ENCODE peak calls at places on chromosomes 6 and 20, in six cellular contexts. M is CD4-positive, alpha-beta memory T cell; N is left ventricle myocardium inferior; D is hepatocyte; P is aorta; H is PC-3. W is an unnamed sample.

GRCh38 chr20:2446845-2447244 is 23.7 kb downstream of the SNRPB start:
- DNase-seq in M (no peak), D (no peak), H (no peak), N (no peak), P (no peak), W (no peak)

GRCh38 chr6:47134476-47135189 is 92.5 kb upstream of the ADGRF1 start:
- DNase-seq in H (peak; percentile 99), M (no peak), P (no peak), N (no peak), D (peak; percentile 68), W (no peak)

GRCh38 chr6:151763303-151763702 is 44.2 kb upstream of the ESR1 start:
- DNase-seq in P (no peak), M (no peak), N (no peak), D (no peak), H (peak; percentile 69), W (no peak)

GRCh38 chr20:34938466-34939163 is 17.0 kb downstream of the GSS start:
- DNase-seq in N (peak; percentile 74), D (no peak), H (no peak), P (peak; percentile 83), M (no peak), W (no peak)

GRCh38 chr6:102517506-102517905 is 1124.0 kb downstream of the GRIK2 start:
- DNase-seq in D (no peak), P (no peak), H (no peak), M (no peak), N (no peak), W (no peak)

GRCh38 chr6:156925718-156926607 is 148.8 kb downstream of the ARID1B start:
- DNase-seq in M (no peak), P (no peak), N (no peak), H (no peak), D (no peak), W (no peak)

GRCh38 chr6:28597217-28597835 is 71.6 kb downstream of the GPX5 start:
- DNase-seq in D (peak; percentile 58), N (no peak), H (peak; percentile 60), M (no peak), P (no peak), W (no peak)

GRCh38 chr20:16714242-16714641 is 15.6 kb upstream of the SNRPB2 start:
- DNase-seq in M (no peak), H (no peak), D (no peak), P (no peak), N (no peak), W (no peak)

GRCh38 chr6:139784222-139784769 is 409.8 kb upstream of the CITED2 start:
- DNase-seq in D (no peak), H (no peak), N (no peak), M (no peak), P (no peak), W (no peak)

GRCh38 chr6:135141728-135142127 is 39.4 kb upstream of the MYB start:
- DNase-seq in M (no peak), D (no peak), N (no peak), P (no peak), H (no peak), W (no peak)

GRCh38 chr20:44909872-44910689 is at the start of gene PABPC1L:
- DNase-seq in P (peak; percentile 63), D (peak; percentile 87), N (peak; percentile 57), M (peak; percentile 74), H (peak; percentile 79), W (peak; percentile 59)

GRCh38 chr6:131954775-131955107 is 3.6 kb upstream of the CCN2 start:
- DNase-seq in M (no peak), H (peak; percentile 86), N (peak; percentile 26), D (peak; percentile 84), P (peak; percentile 65), W (peak; percentile 35)

GRCh38 chr6:3036861-3037469 is 31.3 kb upstream of the RIPK1 start:
- DNase-seq in D (no peak), P (no peak), M (no peak), N (no peak), H (no peak), W (no peak)

GRCh38 chr6:117432273-117432672 is 6.5 kb upstream of the ROS1 start:
- DNase-seq in N (no peak), H (no peak), D (no peak), M (no peak), P (no peak), W (no peak)

GRCh38 chr6:110566346-110567125 is 90.1 kb upstream of the SLC22A16 start:
- DNase-seq in N (peak; percentile 35), D (peak; percentile 43), M (no peak), P (no peak), H (no peak), W (no peak)

GRCh38 chr6:167116109-167116837 is 6.6 kb upstream of the CCR6 start:
- DNase-seq in D (peak; percentile 52), M (no peak), N (no peak), H (no peak), P (no peak), W (no peak)

GRCh38 chr6:31128093-31128676 is 7.9 kb upstream of the CDSN start:
- DNase-seq in N (peak; percentile 51), H (peak; percentile 85), M (peak; percentile 66), P (no peak), D (peak; percentile 81), W (no peak)

GRCh38 chr6:120569689-120570088 is 764.6 kb downstream of the TBC1D32 start:
- DNase-seq in M (no peak), N (no peak), P (no peak), H (no peak), D (no peak), W (no peak)

GRCh38 chr6:82843291-82843885 is 222.3 kb downstream of the UBE3D start:
- DNase-seq in M (no peak), H (no peak), D (no peak), N (no peak), P (no peak), W (no peak)

GRCh38 chr20:3889489-3890409 is 562 bp downstream of the PANK2 start:
- DNase-seq in M (peak; percentile 23), D (peak; percentile 46), N (peak; percentile 37), H (peak; percentile 27), P (peak; percentile 67), W (peak; percentile 30)

GRCh38 chr6:87922947-87923330 is 124.7 kb upstream of the SPACA1 start:
- DNase-seq in D (no peak), N (no peak), P (no peak), M (no peak), H (no peak), W (no peak)

GRCh38 chr6:107793193-107793592 is 30.9 kb downstream of the SCML4 start:
- DNase-seq in H (no peak), D (no peak), M (no peak), P (no peak), N (no peak), W (no peak)

GRCh38 chr20:41969656-41970055 is 351.5 kb upstream of the CHD6 start:
- DNase-seq in N (no peak), M (no peak), D (no peak), H (no peak), P (no peak), W (peak; percentile 47)

GRCh38 chr20:22757424-22758189 is 173.2 kb upstream of the FOXA2 start:
- DNase-seq in M (no peak), D (no peak), H (no peak), P (no peak), N (no peak), W (no peak)

GRCh38 chr6:35299674-35300073 is 2.1 kb downstream of the DEF6 start:
- DNase-seq in M (no peak), D (no peak), H (no peak), P (peak; percentile 71), N (peak; percentile 39), W (no peak)

GRCh38 chr6:163392533-163392932 is 22.0 kb upstream of the QKI start:
- DNase-seq in P (no peak), M (no peak), N (no peak), H (peak; percentile 81), D (peak; percentile 55), W (peak; percentile 63)
- H3K27ac ChIP-seq in P (no peak overlapping the region), M (no peak overlapping the region), N (peak overlapping the region; percentile 55), H (peak overlapping the region; percentile 81), D (no peak overlapping the region), W (no peak overlapping the region)

GRCh38 chr20:46150982-46151381 is 32.9 kb downstream of the CD40 start:
- DNase-seq in H (no peak), N (no peak), D (no peak), P (no peak), M (no peak), W (no peak)
- H3K4me1 ChIP-seq in H (no peaks in the 10 kb centered on the region), N (no peaks in the 10 kb centered on the region), D (no peaks in the 10 kb centered on the region), P (no peaks in the 10 kb centered on the region), M (no peaks in the 10 kb centered on the region), W (no peaks in the 10 kb centered on the region)

DNA sequence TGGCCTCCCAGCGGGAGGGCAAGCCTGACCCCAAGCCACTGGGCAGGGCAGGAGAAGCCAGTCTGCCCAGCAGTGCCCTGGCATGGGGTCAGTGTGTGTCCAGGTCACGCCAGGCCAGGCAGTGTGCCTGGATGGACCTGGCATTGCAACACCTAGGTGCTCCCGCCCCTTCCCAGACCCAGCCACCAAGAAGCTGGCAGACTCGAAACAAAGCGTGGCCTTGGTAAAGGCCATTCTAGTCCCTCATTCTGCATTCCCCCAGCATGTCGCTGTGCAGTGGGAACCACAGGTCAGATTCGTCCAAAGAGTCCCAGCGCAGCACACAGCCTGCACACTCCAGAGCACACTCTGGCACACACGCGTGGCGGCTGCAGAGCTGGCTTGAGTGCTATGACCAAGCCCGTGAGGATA is 19.3 kb upstream of the APMAP start:
- DNase-seq in M (no peak), N (no peak), D (no peak), P (no peak), H (no peak), W (no peak)
- H3K36me3 ChIP-seq in M (peaks cover 68% of the 10 kb centered on the region), N (peaks cover 98% of the 10 kb centered on the region), D (no peaks in the 10 kb centered on the region), P (peaks cover 6% of the 10 kb centered on the region), H (no peaks in the 10 kb centered on the region), W (no peaks in the 10 kb centered on the region)

GRCh38 chr20:62366370-62367135 is 559 bp downstream of the LAMA5 start:
- DNase-seq in D (peak; percentile 83), P (peak; percentile 56), N (peak; percentile 47), M (no peak), H (peak; percentile 71), W (peak; percentile 34)

GRCh38 chr20:62365814-62366369 is 1.2 kb downstream of the LAMA5 start:
- DNase-seq in D (peak; percentile 84), M (no peak), P (peak; percentile 66), H (peak; percentile 91), N (peak; percentile 42), W (peak; percentile 51)

GRCh38 chr20:62362991-62363919 is 3.9 kb downstream of the LAMA5 start:
- DNase-seq in D (peak; percentile 66), P (peak; percentile 44), H (peak; percentile 28), M (no peak), N (peak; percentile 27), W (no peak)

GRCh38 chr20:62363920-62364851 is 2.9 kb downstream of the LAMA5 start:
- DNase-seq in N (peak; percentile 51), D (peak; percentile 59), H (no peak), P (peak; percentile 58), M (no peak), W (peak; percentile 38)

DNA sequence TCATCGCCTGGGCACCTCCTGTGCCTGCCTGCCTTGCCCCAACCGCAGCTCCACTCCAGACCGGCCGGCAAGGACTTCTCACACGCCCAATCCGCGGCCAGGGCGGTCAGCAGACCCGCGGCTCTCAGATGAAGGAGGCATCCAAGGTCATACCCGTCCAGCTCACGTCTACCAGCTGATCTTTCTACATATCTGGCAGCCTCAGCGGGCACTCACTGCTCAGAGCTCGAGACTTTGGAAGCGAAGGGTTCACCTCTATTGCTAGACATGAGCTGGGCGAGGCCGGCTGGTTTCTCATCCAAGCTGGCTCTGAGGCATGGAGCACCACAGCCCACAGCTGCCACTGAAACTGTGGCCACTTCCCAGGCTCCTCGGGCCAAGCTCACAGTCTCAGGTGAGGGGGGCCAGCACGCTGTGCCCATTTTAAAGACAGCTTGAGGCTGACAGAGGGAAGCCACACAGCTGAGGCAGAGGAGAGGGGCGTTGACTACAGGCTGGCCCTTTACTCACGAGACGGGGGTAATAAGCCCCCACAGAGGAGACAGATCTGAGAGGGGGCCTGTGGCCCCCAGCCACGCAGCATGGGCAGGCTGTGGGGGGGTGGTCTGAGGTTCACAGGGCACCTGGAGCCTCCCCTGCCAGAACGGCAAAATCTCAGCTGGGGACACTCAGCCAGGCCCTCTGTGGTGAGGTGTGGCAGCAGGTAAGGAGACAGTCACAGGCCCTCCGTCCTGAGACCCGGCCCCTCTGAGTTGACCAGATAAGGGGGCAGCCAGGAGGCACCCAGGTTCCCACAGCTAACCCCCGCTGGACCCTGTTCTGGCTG is 2.0 kb downstream of the LAMA5 start:
- DNase-seq in N (peak; percentile 73), H (no peak), D (peak; percentile 45), P (peak; percentile 75), M (no peak), W (peak; percentile 80)
- H3K27ac ChIP-seq in N (peak overlapping the region; percentile 97), H (peak overlapping the region; percentile 81), D (peak overlapping the region; percentile 92), P (peak overlapping the region; percentile 66), M (no peak overlapping the region), W (peak overlapping the region; percentile 80)